ENCODE peak calls at places on chromosomes 16 and 17, in seven cellular contexts. J is H9, V is mesendoderm, F is neuronal stem cell, X is H1, S is mesenchymal stem cell, N is IMR-90. C is an unnamed sample.
A peak's percentile ranks its signal among the peaks of the same experiment; 100 is the strongest.

GRCh38 chr17:29789186-29790170 is 140.6 kb downstream of the SSH2 start:
- DNase-seq in S (no peak), J (no peak), X (no peak), F (no peak), V (no peak), N (no peak), C (peak; percentile 56)

GRCh38 chr16:23408242-23409201 is 44.5 kb downstream of the COG7 start:
- DNase-seq in V (peak; percentile 61), S (peak; percentile 73), F (peak; percentile 32), N (peak; percentile 78), X (no peak), J (no peak), C (peak; percentile 42)

GRCh38 chr17:75821552-75821951 is 22.7 kb downstream of the UNC13D start:
- DNase-seq in S (no peak), F (no peak), V (no peak), N (no peak), X (no peak), J (no peak), C (no peak)

GRCh38 chr16:69340095-69340644 is 598 bp downstream of the NIP7 start:
- DNase-seq in V (peak; percentile 25), S (peak; percentile 36), X (no peak), F (no peak), J (no peak), N (peak; percentile 24), C (no peak)

GRCh38 chr17:33560165-33560564 is 267.1 kb upstream of the ASIC2 start:
- DNase-seq in V (peak; percentile 12), F (no peak), J (no peak), X (no peak), N (peak; percentile 24), S (peak; percentile 75), C (no peak)

GRCh38 chr17:17067277-17067676 is 25.0 kb downstream of the MPRIP start:
- DNase-seq in J (peak; percentile 22), V (peak; percentile 63), X (no peak), N (peak; percentile 55), F (no peak), S (no peak), C (peak; percentile 74)

GRCh38 chr17:39787743-39788484 is 50.2 kb downstream of the GRB7 start:
- DNase-seq in V (peak; percentile 14), J (no peak), S (no peak), X (no peak), F (no peak), N (no peak), C (peak; percentile 98)

GRCh38 chr17:17749921-17750320 is 68.7 kb downstream of the RAI1 start:
- DNase-seq in S (peak; percentile 63), J (peak; percentile 98), F (peak; percentile 76), N (peak; percentile 43), V (peak; percentile 95), X (peak; percentile 69), C (peak; percentile 73)

GRCh38 chr17:46044286-46044928 is 45.4 kb downstream of the STH start:
- DNase-seq in V (peak; percentile 94), N (peak; percentile 87), S (peak; percentile 88), F (peak; percentile 58), X (peak; percentile 38), J (peak; percentile 76), C (peak; percentile 82)

GRCh38 chr16:87982491-87983415 is 31.5 kb downstream of the BANP start:
- DNase-seq in N (no peak), V (no peak), X (no peak), J (no peak), F (no peak), S (no peak), C (no peak)

GRCh38 chr17:82399601-82400101 is 18.5 kb upstream of the HEXD start:
- DNase-seq in J (no peak), N (no peak), X (no peak), V (no peak), S (no peak), F (no peak), C (no peak)

GRCh38 chr16:28057949-28058348 is 5.6 kb downstream of the GSG1L start:
- DNase-seq in X (no peak), V (no peak), J (no peak), N (no peak), F (no peak), S (no peak), C (no peak)

GRCh38 chr17:45146616-45147101 is 1.6 kb upstream of the HEXIM1 start:
- DNase-seq in X (no peak), J (peak; percentile 24), V (no peak), S (peak; percentile 76), N (peak; percentile 82), F (no peak), C (peak; percentile 91)

GRCh38 chr16:56775162-56775561 is 45.2 kb downstream of the NUP93 start:
- DNase-seq in F (no peak), J (no peak), S (no peak), N (no peak), X (no peak), V (no peak), C (no peak)

GRCh38 chr16:56777533-56777932 is 47.6 kb downstream of the NUP93 start:
- DNase-seq in F (no peak), S (no peak), J (no peak), N (no peak), V (no peak), X (no peak), C (no peak)

GRCh38 chr16:56774009-56774408 is 44.1 kb downstream of the NUP93 start:
- DNase-seq in F (no peak), V (no peak), X (no peak), J (no peak), S (no peak), N (no peak), C (no peak)

GRCh38 chr16:56773531-56773930 is 43.6 kb downstream of the NUP93 start:
- DNase-seq in J (no peak), V (no peak), X (no peak), N (no peak), F (no peak), S (no peak), C (no peak)

GRCh38 chr16:56776562-56776961 is 46.6 kb downstream of the NUP93 start:
- DNase-seq in S (no peak), J (no peak), F (no peak), V (no peak), X (no peak), N (no peak), C (no peak)
- H4K8ac ChIP-seq in S (no peak overlapping the region), J (no peak overlapping the region), F (no peak overlapping the region), V (no peak overlapping the region), X (no peak overlapping the region), N (no peak overlapping the region), C (no peak overlapping the region)

GRCh38 chr17:18960803-18961511 is 9.0 kb downstream of the SLC5A10 start:
- DNase-seq in F (peak; percentile 79), V (peak; percentile 76), S (peak; percentile 63), N (peak; percentile 50), J (peak; percentile 91), X (peak; percentile 50), C (peak; percentile 73)
- H4K8ac ChIP-seq in F (no peak overlapping the region), V (no peak overlapping the region), S (peak overlapping the region; percentile 10), N (peak overlapping the region; percentile 47), J (no peak overlapping the region), X (no peak overlapping the region), C (no peak overlapping the region)

GRCh38 chr16:9115277-9115676 is 23.8 kb downstream of the HAPSTR1 start:
- DNase-seq in V (peak; percentile 87), F (no peak), J (no peak), N (peak; percentile 61), S (no peak), X (no peak), C (peak; percentile 41)
- H4K8ac ChIP-seq in V (no peak overlapping the region), F (no peak overlapping the region), J (no peak overlapping the region), N (no peak overlapping the region), S (no peak overlapping the region), X (no peak overlapping the region), C (no peak overlapping the region)

GRCh38 chr16:7057458-7057857 is 275.2 kb upstream of the RBFOX1 start:
- DNase-seq in V (peak; percentile 27), F (no peak), J (no peak), X (no peak), S (no peak), N (no peak), C (peak; percentile 21)

GRCh38 chr16:7051586-7052349 is 280.9 kb upstream of the RBFOX1 start:
- DNase-seq in V (no peak), J (no peak), X (no peak), S (no peak), F (no peak), N (no peak), C (peak; percentile 12)

DNA sequence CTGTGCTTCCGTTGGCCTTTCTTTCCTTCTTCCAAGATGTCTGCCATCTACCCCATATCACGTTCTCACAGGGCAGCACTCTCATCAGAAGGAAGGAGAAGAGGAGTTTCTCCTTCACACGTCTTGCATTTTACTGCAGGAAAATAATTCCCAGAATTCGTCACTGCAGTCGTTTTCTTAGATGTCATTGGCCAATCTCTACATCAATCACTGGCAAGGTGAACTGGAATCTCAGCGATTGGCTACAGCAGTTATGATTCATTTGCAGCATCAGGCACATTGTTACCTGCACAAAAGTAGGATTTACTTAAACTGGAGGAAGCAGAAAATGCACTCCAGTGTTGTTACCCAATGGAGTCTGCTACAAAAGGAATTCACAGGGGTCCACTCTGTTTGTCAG is 277.2 kb upstream of the RBFOX1 start:
- DNase-seq in S (no peak), N (no peak), F (no peak), V (peak; percentile 52), X (no peak), J (no peak), C (no peak)
- H4K8ac ChIP-seq in S (no peak overlapping the region), N (no peak overlapping the region), F (no peak overlapping the region), V (no peak overlapping the region), X (no peak overlapping the region), J (no peak overlapping the region), C (no peak overlapping the region)